ENCODE peak calls at places on chromosomes 11 and 22, in ten cellular contexts. I is GDM1; J is naive B cell; S is stimulated activated CD4-positive, alpha-beta T cell treated with anti-CD3 and anti-CD28 coated beads, Interleukin-2, amount 100 ng/mL, for 48 hours; T is GM04504; L is GM10248; M is T-helper 1 cell; O is fibroblast of villous mesenchyme; F is K562; N is mesendoderm. B is an unnamed sample.

GRCh38 chr11:2458321-2458720 is 13.5 kb downstream of the KCNQ1 start:
- DNase-seq in O (no peak), N (no peak), J (no peak), F (no peak), L (no peak), S (no peak), M (no peak), T (no peak), I (no peak), B (peak; percentile 27)

GRCh38 chr11:118126082-118126838 is 26.4 kb downstream of the SCN4B start:
- DNase-seq in F (no peak), L (no peak), M (no peak), J (no peak), S (no peak), T (no peak), O (no peak), I (no peak), N (peak; percentile 52), B (no peak)

GRCh38 chr11:13596601-13597000 is 71.9 kb upstream of the FAR1 start:
- DNase-seq in O (no peak), F (no peak), I (no peak), S (no peak), M (no peak), J (no peak), N (no peak), T (no peak), L (no peak), B (no peak)

GRCh38 chr11:125345706-125346561 is 150.1 kb downstream of the FEZ1 start:
- DNase-seq in T (peak; percentile 39), L (peak; percentile 66), N (peak; percentile 77), J (no peak), F (peak; percentile 69), O (peak; percentile 73), I (no peak), M (peak; percentile 9), S (peak; percentile 41), B (peak; percentile 92)

GRCh38 chr22:41410311-41410751 is 28.6 kb downstream of the TEF start:
- DNase-seq in O (no peak), I (no peak), M (no peak), L (no peak), N (no peak), J (no peak), F (no peak), T (no peak), S (no peak), B (no peak)

GRCh38 chr11:57224537-57224936 is 12.5 kb downstream of the APLNR start:
- DNase-seq in I (no peak), O (no peak), J (no peak), N (no peak), T (no peak), S (no peak), F (no peak), M (no peak), L (no peak), B (no peak)

GRCh38 chr22:21624120-21624879 is 5.5 kb downstream of the YDJC start:
- DNase-seq in F (peak; percentile 90), I (no peak), S (peak; percentile 55), N (peak; percentile 60), L (no peak), J (no peak), T (no peak), M (peak; percentile 17), O (no peak), B (peak; percentile 92)

GRCh38 chr22:36027960-36028645 is 521 bp downstream of the RBFOX2 start:
- DNase-seq in J (peak; percentile 14), F (no peak), S (peak; percentile 9), I (no peak), N (peak; percentile 77), M (no peak), T (no peak), O (no peak), L (peak; percentile 29), B (no peak)

GRCh38 chr22:38843716-38844660 is at the start of gene NPTXR:
- DNase-seq in S (no peak), M (peak; percentile 40), I (no peak), N (peak; percentile 61), L (no peak), J (peak; percentile 11), T (no peak), O (peak; percentile 16), F (peak; percentile 78), B (peak; percentile 83)

GRCh38 chr11:85955531-85955930 is 100.3 kb downstream of the CCDC83 start:
- DNase-seq in T (no peak), I (no peak), N (peak; percentile 92), F (no peak), L (no peak), S (no peak), M (no peak), O (peak; percentile 69), J (no peak), B (no peak)

GRCh38 chr11:5367461-5368074 is 16.0 kb upstream of the OR51M1 start:
- DNase-seq in T (peak; percentile 29), M (no peak), N (no peak), S (no peak), L (no peak), I (no peak), F (no peak), O (peak; percentile 69), J (no peak), B (no peak)

GRCh38 chr11:34492806-34493414 is 20.7 kb downstream of the ELF5 start:
- DNase-seq in I (peak; percentile 33), T (no peak), F (peak; percentile 65), J (peak; percentile 28), M (no peak), O (peak; percentile 66), N (peak; percentile 64), L (peak; percentile 63), S (peak; percentile 56), B (peak; percentile 83)

GRCh38 chr22:19576460-19577421 is 52.5 kb upstream of the CLDN5 start:
- DNase-seq in N (peak; percentile 30), I (peak; percentile 77), M (no peak), S (peak; percentile 52), O (peak; percentile 23), J (no peak), F (peak; percentile 86), T (peak; percentile 37), L (peak; percentile 72), B (peak; percentile 75)

GRCh38 chr11:64385953-64386704 is 27.2 kb downstream of the RPS6KA4 start:
- DNase-seq in N (peak; percentile 53), L (no peak), O (no peak), S (no peak), I (no peak), M (no peak), J (no peak), F (no peak), T (no peak), B (no peak)

GRCh38 chr11:786235-787083 is 3.4 kb downstream of the CEND1 start:
- DNase-seq in S (no peak), N (no peak), J (no peak), I (no peak), F (no peak), T (no peak), L (no peak), O (no peak), M (no peak), B (no peak)

GRCh38 chr11:61083601-61084147 is 18.6 kb upstream of the CD5 start:
- DNase-seq in L (no peak), O (no peak), T (no peak), J (no peak), N (no peak), F (no peak), S (no peak), M (peak; percentile 64), I (no peak), B (no peak)

GRCh38 chr22:49638788-49639187 is 188.9 kb downstream of the BRD1 start:
- DNase-seq in T (no peak), L (no peak), S (no peak), O (no peak), I (no peak), N (no peak), M (no peak), F (no peak), J (no peak), B (no peak)

GRCh38 chr11:115503083-115503885 is 931 bp downstream of the CADM1 start:
- DNase-seq in M (peak; percentile 20), T (no peak), L (peak; percentile 46), S (no peak), N (peak; percentile 87), J (no peak), F (no peak), I (no peak), O (peak; percentile 32), B (peak; percentile 87)

GRCh38 chr11:110219011-110219785 is 77.2 kb downstream of the RDX start:
- DNase-seq in J (no peak), N (no peak), O (no peak), T (no peak), F (no peak), I (no peak), M (no peak), L (no peak), S (no peak), B (no peak)

GRCh38 chr11:12696911-12697581 is 22.8 kb downstream of the TEAD1 start:
- DNase-seq in I (no peak), J (no peak), S (no peak), T (no peak), O (no peak), N (peak; percentile 42), L (no peak), F (no peak), M (no peak), B (peak; percentile 50)

GRCh38 chr11:73384871-73385692 is 8.9 kb downstream of the RELT start:
- DNase-seq in T (no peak), L (peak; percentile 83), J (peak; percentile 95), M (no peak), N (no peak), F (peak; percentile 73), I (peak; percentile 94), S (no peak), O (peak; percentile 56), B (no peak)

GRCh38 chr11:94537051-94537600 is 6.6 kb upstream of the FUT4 start:
- DNase-seq in N (no peak), M (no peak), S (no peak), J (no peak), F (no peak), I (no peak), T (no peak), O (peak; percentile 54), L (no peak), B (no peak)

GRCh38 chr11:65887723-65888162 is 528 bp downstream of the FIBP start:
- DNase-seq in I (no peak), J (no peak), S (no peak), N (no peak), F (no peak), O (no peak), L (no peak), M (peak; percentile 22), T (no peak), B (no peak)

GRCh38 chr22:36155702-36156101 is 4.9 kb downstream of the APOL3 start:
- DNase-seq in O (peak; percentile 52), F (peak; percentile 12), L (no peak), N (no peak), I (no peak), M (no peak), T (no peak), J (no peak), S (no peak), B (no peak)

GRCh38 chr11:2788751-2789140 is 89.0 kb upstream of the KCNQ1OT1 start:
- DNase-seq in N (no peak), M (no peak), L (no peak), O (no peak), T (no peak), S (no peak), I (no peak), F (no peak), J (no peak), B (no peak)

GRCh38 chr22:48890693-48891554 is 936.7 kb downstream of the BRD1 start:
- DNase-seq in J (no peak), N (no peak), M (no peak), S (no peak), F (no peak), T (no peak), I (no peak), L (no peak), O (no peak), B (no peak)

B was measured in endodermal cell.